ENCODE peak calls at places on chromosome 6, in ten cellular contexts. F is GM23338, X is cardiac muscle cell, N is heart left ventricle, U is IMR-90, V is psoas muscle, B is Peyer's patch, Q is AG04450, A is GM12865, I is choroid plexus epithelial cell. P is an unnamed sample.

GRCh38 chr6:106473807-106474206 is 113.3 kb downstream of the CRYBG1 start:
- DNase-seq in F (no peak), X (peak), N (no peak), U (peak), V (no peak), B (no peak), Q (peak), A (no peak), I (peak), P (no peak)

GRCh38 chr6:15894973-15895858 is 232.4 kb upstream of the DTNBP1 start:
- DNase-seq in F (peak), X (no peak), N (no peak), U (no peak), V (no peak), B (no peak), Q (no peak), A (no peak), I (no peak), P (no peak)

GRCh38 chr6:132392792-132393191 is 8.5 kb downstream of the MOXD1 start:
- DNase-seq in F (peak), X (no peak), N (no peak), U (no peak), V (no peak), B (no peak), Q (no peak), A (peak), I (peak), P (no peak)

GRCh38 chr6:158991017-158991723 is 8.8 kb downstream of the RSPH3 start:
- DNase-seq in F (peak), X (no peak), N (no peak), U (no peak), V (no peak), B (no peak), Q (no peak), A (peak), I (no peak), P (no peak)

GRCh38 chr6:141482773-141483172 is 650.0 kb upstream of the GJE1 start:
- DNase-seq in F (no peak), X (peak), N (no peak), U (peak), V (no peak), B (no peak), Q (no peak), A (peak), I (peak), P (no peak)

GRCh38 chr6:11356404-11357155 is 124.1 kb upstream of the NEDD9 start:
- DNase-seq in F (no peak), X (peak), N (peak), U (no peak), V (no peak), B (peak), Q (no peak), A (no peak), I (no peak), P (no peak)

GRCh38 chr6:127515794-127516675 is 3.1 kb downstream of the MTCL3 start:
- DNase-seq in F (peak), X (peak), N (peak), U (peak), V (peak), B (peak), Q (no peak), A (peak), I (peak), P (no peak)

GRCh38 chr6:162014069-162014811 is 713.3 kb downstream of the PRKN start:
- DNase-seq in F (no peak), X (no peak), N (no peak), U (no peak), V (no peak), B (no peak), Q (no peak), A (no peak), I (no peak), P (no peak)

GRCh38 chr6:151773382-151773781 is 34.1 kb upstream of the ESR1 start:
- DNase-seq in F (no peak), X (no peak), N (no peak), U (no peak), V (no peak), B (no peak), Q (no peak), A (no peak), I (no peak), P (no peak)

GRCh38 chr6:127938701-127939100 is 37.8 kb upstream of the THEMIS start:
- DNase-seq in F (peak), X (peak), N (no peak), U (peak), V (no peak), B (no peak), Q (no peak), A (no peak), I (peak), P (no peak)

GRCh38 chr6:34852406-34853085 is 35.3 kb downstream of the TAF11 start:
- DNase-seq in F (peak), X (no peak), N (no peak), U (no peak), V (no peak), B (no peak), Q (no peak), A (no peak), I (peak), P (no peak)

GRCh38 chr6:34859951-34860350 is 27.9 kb downstream of the TAF11 start:
- DNase-seq in F (no peak), X (no peak), N (no peak), U (no peak), V (no peak), B (no peak), Q (no peak), A (no peak), I (no peak), P (no peak)

GRCh38 chr6:34851361-34851760 is 36.5 kb downstream of the TAF11 start:
- DNase-seq in F (no peak), X (no peak), N (no peak), U (no peak), V (no peak), B (no peak), Q (no peak), A (no peak), I (no peak), P (no peak)

GRCh38 chr6:34858681-34859080 is 29.2 kb downstream of the TAF11 start:
- DNase-seq in F (peak), X (no peak), N (no peak), U (no peak), V (no peak), B (no peak), Q (no peak), A (no peak), I (no peak), P (no peak)

GRCh38 chr6:34855463-34855862 is 32.4 kb downstream of the TAF11 start:
- DNase-seq in F (peak), X (no peak), N (no peak), U (no peak), V (no peak), B (no peak), Q (no peak), A (no peak), I (no peak), P (no peak)
- TF ChIP-seq CTCF in F (peak), X (no peak), N (no peak), U (no peak), V (no peak), B (no peak), Q (no peak), A (no peak), I (no peak), P (no peak)

DNA sequence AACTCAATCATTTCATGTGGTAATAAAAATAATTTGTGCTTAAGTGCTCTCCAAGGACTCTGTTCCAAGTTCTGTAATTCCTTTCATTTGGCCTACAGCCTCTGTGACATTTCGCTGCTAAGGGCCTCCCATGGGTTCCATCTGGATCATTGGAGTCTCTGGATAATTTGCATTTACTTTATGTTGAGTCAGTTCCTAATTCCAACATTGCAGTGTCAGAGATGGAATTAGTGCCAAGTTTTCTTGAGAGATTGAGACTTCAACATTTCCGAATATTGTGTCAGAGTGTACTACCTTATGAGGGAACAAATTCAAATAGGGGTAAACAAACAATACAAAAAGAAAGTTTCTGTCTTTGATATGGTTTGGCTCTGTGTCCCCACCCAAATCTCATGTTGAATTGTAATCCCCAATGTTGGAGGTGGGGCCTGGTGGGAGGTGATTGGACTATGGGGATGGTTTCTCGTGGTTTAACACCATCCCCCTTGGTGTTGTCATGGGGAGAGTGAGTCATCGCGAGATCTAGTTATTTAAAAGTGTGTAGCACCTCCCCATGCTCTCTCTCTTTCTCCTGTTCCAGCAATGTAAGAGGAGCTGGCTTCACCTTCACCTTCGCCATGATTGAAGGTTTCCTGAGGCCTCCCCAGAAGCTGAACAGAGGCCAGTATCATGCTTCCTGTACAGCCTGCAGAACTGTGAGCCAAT is 244.1 kb upstream of the TBX18 start:
- DNase-seq in F (no peak), X (peak), N (no peak), U (peak), V (no peak), B (no peak), Q (no peak), A (no peak), I (peak), P (no peak)
- H3K4me3 ChIP-seq in F (no peak), X (no peak), N (no peak), U (no peak), V (no peak), B (no peak), Q (no peak), A (no peak), I (no peak), P (no peak)

GRCh38 chr6:98871821-98872220 is 37.4 kb downstream of the POU3F2 start:
- DNase-seq in F (no peak), X (no peak), N (no peak), U (no peak), V (no peak), B (no peak), Q (no peak), A (no peak), I (no peak), P (no peak)
- TF ChIP-seq CTCF in F (no peak), X (no peak), N (no peak), U (no peak), V (no peak), B (no peak), Q (no peak), A (no peak), I (no peak), P (no peak)

DNA sequence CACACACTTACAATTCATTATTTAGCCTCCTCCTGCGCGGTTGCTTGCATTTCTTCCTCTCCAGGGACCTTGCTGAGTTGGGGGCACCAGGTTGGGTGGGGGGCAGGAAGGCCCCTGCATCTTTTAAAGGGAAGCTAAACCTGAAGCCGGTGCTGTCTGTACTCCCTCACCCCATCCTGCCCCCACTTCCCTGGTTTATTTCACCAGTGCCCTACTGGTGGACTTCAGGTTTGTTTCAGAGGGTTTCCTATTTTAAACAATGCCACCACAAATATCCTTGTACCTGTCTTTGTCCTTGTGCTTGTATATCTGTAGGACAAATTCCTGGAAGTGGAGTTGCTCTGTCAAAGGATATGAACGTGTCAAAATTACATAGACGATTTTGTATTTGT is 21.0 kb downstream of the PTK7 start:
- DNase-seq in F (no peak), X (no peak), N (no peak), U (no peak), V (no peak), B (no peak), Q (no peak), A (no peak), I (no peak), P (no peak)
- H3K4me3 ChIP-seq in F (no peak), X (no peak), N (no peak), U (no peak), V (no peak), B (no peak), Q (no peak), A (no peak), I (no peak), P (no peak)

DNA sequence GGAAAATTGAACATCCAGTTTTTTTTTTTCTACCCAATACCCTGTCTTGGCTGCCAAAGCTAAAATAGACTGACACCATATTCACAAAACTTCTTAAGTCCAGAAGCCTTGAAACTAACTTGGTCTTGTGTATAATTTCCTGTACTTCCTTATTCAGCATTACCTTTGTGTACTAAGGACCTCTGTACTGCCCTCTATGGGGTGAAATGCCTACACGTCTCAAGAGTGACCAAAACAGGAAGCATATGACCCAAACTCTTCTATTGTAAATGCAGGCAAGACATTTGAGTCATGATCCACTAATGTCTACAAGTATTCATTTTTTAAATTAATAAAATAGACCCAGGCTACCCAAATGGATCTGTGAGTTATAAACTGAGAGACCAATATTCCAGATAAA is 50.4 kb downstream of the HMGCLL1 start:
- DNase-seq in F (peak), X (peak), N (no peak), U (peak), V (no peak), B (no peak), Q (peak), A (peak), I (peak), P (peak)
- TF ChIP-seq CTCF in F (peak), X (peak), N (no peak), U (peak), V (no peak), B (no peak), Q (peak), A (peak), I (peak), P (peak)

GRCh38 chr6:27296106-27296783 is 15.8 kb downstream of the POM121L2 start:
- DNase-seq in F (peak), X (peak), N (no peak), U (peak), V (no peak), B (no peak), Q (no peak), A (no peak), I (peak), P (no peak)
- H3K4me3 ChIP-seq in F (peak), X (peak), N (no peak), U (peak), V (no peak), B (no peak), Q (peak), A (peak), I (peak), P (no peak)

GRCh38 chr6:108621117-108621516 is 60.4 kb downstream of the FOXO3 start:
- DNase-seq in F (no peak), X (peak), N (peak), U (peak), V (peak), B (peak), Q (peak), A (no peak), I (peak), P (no peak)
- TF ChIP-seq CTCF in F (no peak), X (no peak), N (no peak), U (peak), V (no peak), B (no peak), Q (no peak), A (no peak), I (peak), P (no peak)

GRCh38 chr6:41470341-41471063 is 75.7 kb upstream of the FOXP4 start:
- DNase-seq in F (peak), X (peak), N (peak), U (no peak), V (peak), B (no peak), Q (no peak), A (no peak), I (peak), P (no peak)

GRCh38 chr6:41471064-41471895 is 74.9 kb upstream of the FOXP4 start:
- DNase-seq in F (no peak), X (no peak), N (no peak), U (no peak), V (no peak), B (no peak), Q (no peak), A (no peak), I (no peak), P (no peak)

GRCh38 chr6:41467627-41468404 is 78.4 kb upstream of the FOXP4 start:
- DNase-seq in F (no peak), X (no peak), N (no peak), U (no peak), V (no peak), B (no peak), Q (no peak), A (no peak), I (no peak), P (no peak)

GRCh38 chr6:41469156-41469950 is 76.8 kb upstream of the FOXP4 start:
- DNase-seq in F (no peak), X (no peak), N (no peak), U (no peak), V (no peak), B (no peak), Q (no peak), A (no peak), I (no peak), P (no peak)

DNA sequence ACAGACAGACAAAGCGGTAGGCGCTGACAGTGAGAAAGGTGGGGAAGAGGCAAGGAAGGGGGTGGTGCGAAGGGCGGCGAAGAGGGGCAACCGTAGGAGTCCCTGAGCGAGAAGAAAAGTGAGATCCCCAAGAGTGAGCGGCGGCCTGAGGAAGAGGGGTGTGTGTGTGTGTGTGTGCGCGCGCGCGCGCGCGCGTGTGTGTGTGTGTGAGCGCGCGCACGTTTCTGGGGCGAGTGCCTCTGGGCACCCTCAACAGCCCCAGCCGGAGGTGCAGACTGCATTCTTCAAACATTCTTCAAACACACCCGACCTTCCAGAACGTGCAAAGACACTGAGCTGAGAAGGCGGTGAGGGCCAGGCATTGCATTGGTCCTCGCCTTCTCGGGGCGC is 76.2 kb upstream of the FOXP4 start:
- DNase-seq in F (peak), X (peak), N (no peak), U (no peak), V (no peak), B (no peak), Q (no peak), A (no peak), I (peak), P (no peak)
- H3K4me3 ChIP-seq in F (peak), X (peak), N (peak), U (no peak), V (no peak), B (peak), Q (peak), A (peak), I (peak), P (no peak)

DNA sequence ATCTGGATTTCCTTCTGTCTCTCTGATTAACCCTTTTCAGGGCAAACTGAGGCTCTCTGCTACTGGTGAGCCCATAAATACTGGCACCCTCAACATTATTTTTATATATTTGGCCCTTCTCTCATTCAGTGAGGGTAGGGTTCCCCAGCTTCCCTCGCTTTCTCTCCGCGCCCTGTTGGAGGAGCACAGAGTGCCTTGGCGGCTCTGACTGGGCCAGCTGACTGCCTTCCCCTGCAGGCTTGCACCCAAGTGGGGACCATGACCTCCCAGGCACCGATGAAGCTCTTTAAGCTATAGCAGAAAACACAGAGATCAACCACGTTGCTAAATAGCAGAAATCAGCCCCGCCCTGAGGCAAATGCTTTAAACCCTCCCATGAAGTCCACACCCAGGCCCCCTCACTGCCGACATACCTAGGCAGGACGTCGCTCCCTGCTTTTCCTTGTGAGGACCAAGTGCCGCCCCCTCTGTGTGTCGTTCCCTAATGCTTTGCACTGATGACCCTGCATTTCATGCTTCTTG is 105.0 kb downstream of the HUS1B start:
- DNase-seq in F (peak), X (no peak), N (no peak), U (no peak), V (no peak), B (no peak), Q (no peak), A (no peak), I (no peak), P (no peak)
- TF ChIP-seq CTCF in F (no peak), X (no peak), N (no peak), U (no peak), V (no peak), B (no peak), Q (no peak), A (no peak), I (no peak), P (no peak)

GRCh38 chr6:110355727-110356126 is 2.4 kb downstream of the METTL24 start:
- DNase-seq in F (peak), X (no peak), N (no peak), U (no peak), V (no peak), B (no peak), Q (no peak), A (no peak), I (no peak), P (no peak)

GRCh38 chr6:110356778-110357177 is 1.4 kb downstream of the METTL24 start:
- DNase-seq in F (peak), X (no peak), N (no peak), U (no peak), V (no peak), B (no peak), Q (no peak), A (no peak), I (no peak), P (no peak)

GRCh38 chr6:110358536-110359148 is 493 bp upstream of the METTL24 start:
- DNase-seq in F (no peak), X (no peak), N (no peak), U (no peak), V (no peak), B (no peak), Q (no peak), A (no peak), I (no peak), P (no peak)

GRCh38 chr6:110357696-110358535 is at the start of gene METTL24:
- DNase-seq in F (peak), X (no peak), N (no peak), U (no peak), V (no peak), B (no peak), Q (no peak), A (no peak), I (no peak), P (no peak)

GRCh38 chr6:110357298-110357695 is 852 bp downstream of the METTL24 start:
- DNase-seq in F (no peak), X (no peak), N (no peak), U (no peak), V (no peak), B (no peak), Q (no peak), A (no peak), I (no peak), P (no peak)
- H3K4me3 ChIP-seq in F (peak), X (peak), N (peak), U (peak), V (peak), B (peak), Q (peak), A (no peak), I (peak), P (no peak)